ENCODE peak calls at places on chromosomes 11 and 22, in four cellular contexts. One of them, this sample, is unnamed.

GRCh38 chr11:43992138-43992537 is 49.7 kb downstream of the C11orf96 start:
- DNase-seq in B cell: no peak
- DNase-seq in globus pallidus: no peak
- DNase-seq in GM03348: no peak
- DNase-seq in this sample: no peak

GRCh38 chr11:4146070-4146764 is 51.6 kb downstream of the RRM1 start:
- DNase-seq in globus pallidus: no peak
- DNase-seq in GM03348: no peak
- DNase-seq in B cell: no peak
- DNase-seq in this sample: no peak

GRCh38 chr22:46027219-46028068 is 50.5 kb upstream of the WNT7B start:
- DNase-seq in B cell: peak
- DNase-seq in GM03348: peak
- DNase-seq in globus pallidus: peak
- DNase-seq in this sample: no peak

GRCh38 chr11:1844221-1845094 is 5.7 kb downstream of the TNNI2 start:
- DNase-seq in B cell: no peak
- DNase-seq in globus pallidus: no peak
- DNase-seq in GM03348: no peak
- DNase-seq in this sample: no peak

GRCh38 chr11:122478986-122479385 is 176.5 kb upstream of the UBASH3B start:
- DNase-seq in GM03348: peak
- DNase-seq in B cell: no peak
- DNase-seq in globus pallidus: no peak
- DNase-seq in this sample: no peak

GRCh38 chr11:98566978-98567377 is 453.8 kb upstream of the CNTN5 start:
- DNase-seq in B cell: no peak
- DNase-seq in GM03348: no peak
- DNase-seq in globus pallidus: no peak
- DNase-seq in this sample: no peak

GRCh38 chr11:45432100-45432499 is 146.0 kb upstream of the SYT13 start:
- DNase-seq in GM03348: no peak
- DNase-seq in globus pallidus: no peak
- DNase-seq in B cell: no peak
- DNase-seq in this sample: no peak

GRCh38 chr11:118497831-118498230 is 29.4 kb upstream of the TTC36 start:
- DNase-seq in GM03348: no peak
- DNase-seq in B cell: no peak
- DNase-seq in globus pallidus: no peak
- DNase-seq in this sample: no peak

GRCh38 chr11:9069256-9069655 is 22.1 kb downstream of the SCUBE2 start:
- DNase-seq in globus pallidus: no peak
- DNase-seq in GM03348: no peak
- DNase-seq in B cell: no peak
- DNase-seq in this sample: no peak

GRCh38 chr11:13114566-13115465 is 105.7 kb downstream of the RASSF10 start:
- DNase-seq in B cell: no peak
- DNase-seq in GM03348: no peak
- DNase-seq in globus pallidus: no peak
- DNase-seq in this sample: no peak

GRCh38 chr22:36405671-36406070 is 17.9 kb upstream of the MYH9 start:
- DNase-seq in globus pallidus: no peak
- DNase-seq in GM03348: peak
- DNase-seq in B cell: peak
- DNase-seq in this sample: peak

This sample was measured in activated gamma-delta T cell treated with anti-CD3 and anti-CD28 coated beads, Interleukin-2, amount 50 U/mL, for 16 hours.